ENCODE peak calls at places on chromosomes 4 and X, in eight cellular contexts. R, J, Q, H, M, V, G and O are unnamed samples.

GRCh38 chr4:3287972-3288570 is 4.8 kb upstream of the RGS12 start:
- DNase-seq in R (no peak), J (no peak), Q (no peak), H (no peak), M (no peak), V (peak; percentile 31), G (no peak), O (no peak)

GRCh38 chrX:136619889-136620505 is 28.0 kb upstream of the CD40LG start:
- DNase-seq in R (no peak), J (no peak), Q (no peak), H (no peak), M (no peak), V (no peak), G (no peak), O (no peak)

GRCh38 chr4:35771571-35771970 is 472.7 kb downstream of the ARAP2 start:
- DNase-seq in R (no peak), J (no peak), Q (no peak), H (no peak), M (no peak), V (no peak), G (no peak), O (no peak)

GRCh38 chr4:95541889-95542607 is 6.7 kb downstream of the UNC5C start:
- DNase-seq in R (no peak), J (peak; percentile 63), Q (no peak), H (no peak), M (no peak), V (no peak), G (no peak), O (no peak)

GRCh38 chr4:96093057-96093456 is 253.2 kb downstream of the PDHA2 start:
- DNase-seq in R (no peak), J (no peak), Q (no peak), H (peak; percentile 8), M (no peak), V (no peak), G (no peak), O (no peak)

GRCh38 chr4:39655206-39655605 is 16.5 kb upstream of the SMIM14 start:
- DNase-seq in R (no peak), J (no peak), Q (no peak), H (no peak), M (no peak), V (no peak), G (no peak), O (no peak)

GRCh38 chr4:161919442-161920220 is 244.2 kb downstream of the FSTL5 start:
- DNase-seq in R (no peak), J (no peak), Q (no peak), H (no peak), M (no peak), V (no peak), G (no peak), O (no peak)

GRCh38 chr4:7422098-7422897 is 12.4 kb downstream of the PSAPL1 start:
- DNase-seq in R (no peak), J (no peak), Q (peak; percentile 35), H (peak; percentile 2), M (no peak), V (peak; percentile 28), G (no peak), O (no peak)

GRCh38 chrX:16386126-16386525 is 218.8 kb downstream of the MAGEB17 start:
- DNase-seq in R (no peak), J (no peak), Q (no peak), H (no peak), M (no peak), V (no peak), G (no peak), O (no peak)

GRCh38 chr4:163495900-163496299 is 1.4 kb downstream of the TMA16 start:
- DNase-seq in R (no peak), J (peak; percentile 1), Q (no peak), H (no peak), M (no peak), V (no peak), G (peak; percentile 6), O (no peak)

GRCh38 chr4:13829457-13829856 is 201.9 kb upstream of the BOD1L1 start:
- DNase-seq in R (no peak), J (peak; percentile 58), Q (no peak), H (no peak), M (no peak), V (no peak), G (no peak), O (no peak)

DNA sequence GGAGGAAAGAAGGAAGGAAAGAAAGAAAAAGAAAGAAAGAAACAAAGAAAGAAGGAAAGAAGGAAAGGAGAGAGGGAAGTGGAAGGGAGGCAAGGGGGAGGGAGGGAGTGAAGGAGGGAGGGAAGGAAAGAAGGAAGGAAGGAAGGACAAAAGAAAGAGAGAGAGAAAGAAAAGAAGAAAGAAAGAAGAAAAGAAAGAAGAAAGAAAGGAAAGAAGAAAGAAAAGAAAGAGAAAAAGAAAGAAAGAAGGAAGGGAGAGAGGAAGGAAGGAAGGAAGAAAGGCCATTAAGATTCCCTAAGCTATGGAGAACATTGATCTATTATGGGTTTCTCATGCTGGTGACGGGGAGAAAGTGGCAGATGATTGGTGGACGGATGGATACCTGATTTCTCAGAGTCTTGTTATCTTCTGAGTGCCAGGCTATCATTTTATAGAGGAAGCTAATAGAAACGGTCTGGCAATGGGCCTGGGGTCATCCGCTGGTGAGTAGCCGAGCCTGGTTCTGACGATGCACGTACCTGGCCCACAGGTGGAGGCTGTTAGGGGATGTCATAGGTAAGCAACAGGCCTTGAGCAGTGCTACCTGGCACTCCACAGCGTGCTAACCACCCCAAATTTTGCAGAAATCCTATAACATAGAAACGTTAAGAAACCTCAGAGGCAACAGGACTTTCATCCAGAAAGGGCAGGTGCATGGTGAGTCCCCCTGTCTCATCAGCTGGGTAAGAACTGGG is 142.9 kb downstream of the SHOX start:
- DNase-seq in R (no peak), J (no peak), Q (no peak), H (no peak), M (no peak), V (no peak), G (no peak), O (no peak)
- H3K9me3 ChIP-seq in R (no peaks in the 10 kb centered on the region), J (peaks cover 20% of the 10 kb centered on the region), Q (no peaks in the 10 kb centered on the region), H (no peaks in the 10 kb centered on the region), M (no peaks in the 10 kb centered on the region), V (no peaks in the 10 kb centered on the region), G (peaks cover 9% of the 10 kb centered on the region), O (no peaks in the 10 kb centered on the region)

GRCh38 chr4:704971-705277 is 708 bp upstream of the PCGF3 start:
- DNase-seq in R (no peak), J (no peak), Q (no peak), H (no peak), M (no peak), V (no peak), G (no peak), O (no peak)
- H3K4me3 ChIP-seq in R (peak overlapping the region; percentile 100), J (no peak overlapping the region), Q (peak overlapping the region; percentile 88), H (peak overlapping the region; percentile 98), M (peak overlapping the region; percentile 42), V (peak overlapping the region; percentile 90), G (peak overlapping the region; percentile 100), O (no peak overlapping the region)

DNA sequence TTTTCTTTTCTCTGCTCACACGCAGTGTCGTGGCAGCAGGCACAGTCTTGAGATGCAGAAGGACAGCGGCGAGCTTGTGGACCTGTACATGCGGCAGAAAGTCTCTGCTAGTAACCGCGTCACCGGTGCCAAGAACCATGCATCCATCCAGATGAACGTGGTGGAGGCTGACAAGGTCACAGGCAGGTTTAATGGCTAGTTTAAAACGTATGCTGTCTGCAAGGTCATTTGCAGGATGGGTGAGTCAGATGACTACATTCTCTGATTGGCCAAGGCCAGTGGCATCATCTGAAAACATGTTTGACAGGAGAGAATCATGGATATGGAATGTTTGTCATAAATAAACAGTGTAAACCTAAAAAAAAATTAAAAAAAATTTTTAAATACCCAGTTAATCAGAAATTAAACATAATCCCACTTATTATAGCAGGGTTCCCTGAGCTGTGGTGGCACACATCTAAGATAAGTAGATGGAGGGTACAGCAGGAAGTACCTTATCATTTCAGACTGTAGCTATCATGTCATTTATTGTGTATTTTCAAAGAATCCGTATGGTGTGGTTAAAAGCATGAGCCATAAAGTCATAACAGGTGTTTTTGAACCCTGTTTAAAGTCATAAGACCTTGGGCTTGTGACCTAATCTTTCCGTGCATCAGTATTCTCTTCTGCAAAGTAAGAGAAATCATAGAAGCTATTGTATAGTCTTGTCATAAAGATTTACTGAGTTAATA is 7.5 kb upstream of the BMP2K start:
- DNase-seq in R (no peak), J (peak; percentile 19), Q (no peak), H (peak; percentile 23), M (no peak), V (no peak), G (no peak), O (no peak)
- TF ChIP-seq CTCF in R (no peak), J (no peak), Q (no peak), H (no peak), M (no peak), V (no peak), G (no peak), O (no peak)

DNA sequence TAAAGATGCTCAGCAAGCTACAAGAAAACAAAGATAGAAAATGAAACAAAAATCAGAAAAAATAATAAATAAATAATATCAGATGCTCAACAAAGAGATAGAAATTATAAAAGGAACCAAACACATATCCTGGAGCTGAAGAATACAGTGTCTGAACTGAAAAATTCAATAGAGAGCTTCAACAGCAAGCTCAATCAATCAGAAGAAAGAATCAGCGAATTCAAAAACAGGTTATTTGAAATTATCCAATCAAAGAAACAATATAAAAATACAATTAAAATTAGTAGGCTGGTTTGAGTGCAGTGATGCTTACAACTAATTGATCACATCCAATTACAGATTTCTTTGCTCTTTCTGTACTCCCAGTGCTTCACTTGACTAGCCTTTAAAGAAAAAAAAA is 40.8 kb upstream of the FOXR2 start:
- DNase-seq in R (no peak), J (no peak), Q (no peak), H (no peak), M (no peak), V (no peak), G (no peak), O (no peak)
- H3K9me3 ChIP-seq in R (no peaks in the 10 kb centered on the region), J (no peaks in the 10 kb centered on the region), Q (peaks cover 4% of the 10 kb centered on the region), H (no peaks in the 10 kb centered on the region), M (no peaks in the 10 kb centered on the region), V (no peaks in the 10 kb centered on the region), G (no peaks in the 10 kb centered on the region), O (no peaks in the 10 kb centered on the region)

DNA sequence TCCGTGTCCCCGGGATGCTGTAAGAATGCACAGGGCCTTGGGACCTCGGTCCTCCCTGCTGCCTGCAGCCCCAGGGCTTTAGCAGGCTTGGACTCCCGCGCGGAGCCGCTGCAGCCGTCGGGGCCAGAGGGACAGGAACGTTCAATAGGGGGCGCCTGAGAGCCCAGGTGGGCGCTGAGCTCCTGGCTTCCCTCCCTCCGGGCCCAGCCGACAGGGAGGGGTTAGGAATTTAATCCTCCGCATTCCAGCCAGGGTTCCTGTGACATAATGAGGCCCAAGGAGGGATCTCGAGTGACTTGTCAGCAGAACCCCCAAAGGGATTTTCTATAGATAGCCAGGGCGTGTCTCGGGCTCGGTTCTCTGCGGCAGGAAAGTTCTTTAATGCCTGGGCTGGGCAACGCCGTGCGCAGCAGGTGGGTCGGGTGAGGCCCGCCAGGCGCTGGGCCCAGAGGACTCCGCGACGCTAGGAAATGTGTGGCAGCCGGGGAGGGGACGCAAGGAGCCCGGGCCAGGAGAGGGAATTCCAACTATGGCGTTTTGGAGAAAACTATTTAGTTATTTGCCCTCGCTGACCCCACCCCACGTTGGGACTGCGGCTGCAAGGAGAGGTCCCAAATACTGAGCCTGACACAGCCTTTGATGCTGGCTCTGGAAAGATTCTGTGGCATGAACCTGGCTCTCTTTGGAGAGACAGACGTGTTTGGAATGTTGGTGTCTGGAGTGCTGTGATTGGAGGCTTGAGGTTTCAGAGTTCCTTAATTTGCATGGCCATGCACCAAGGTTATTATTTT is 285.2 kb upstream of the GATB start:
- DNase-seq in R (no peak), J (no peak), Q (peak; percentile 69), H (peak; percentile 45), M (peak; percentile 59), V (peak; percentile 45), G (peak; percentile 29), O (no peak)
- H3K4me3 ChIP-seq in R (peak overlapping the region; percentile 57), J (no peak overlapping the region), Q (peak overlapping the region; percentile 31), H (peak overlapping the region; percentile 27), M (peak overlapping the region; percentile 34), V (no peak overlapping the region), G (peak overlapping the region; percentile 17), O (no peak overlapping the region)